ENCODE peak calls at places on chromosomes 12 and 14, in seven cellular contexts. One of them, this sample, is unnamed.

GRCh38 chr12:119692410-119692809 is 24.5 kb downstream of the PRKAB1 start:
- DNase-seq in stimulated activated CD4-positive, alpha-beta T cell treated with anti-CD3 and anti-CD28 coated beads, Interleukin-1b, Interleukin-23, amount 100 ng/mL, for 1 hour: no peak
- DNase-seq in activated CD8-positive, alpha-beta memory T cell treated with anti-CD3 and anti-CD28 coated beads for 1 hour: no peak
- DNase-seq in T-helper 1 cell: no peak
- DNase-seq in NCI-H774: no peak
- DNase-seq in left ventricle myocardium inferior: no peak
- DNase-seq in stromal cell of bone marrow: no peak
- DNase-seq in this sample: no peak

GRCh38 chr12:76653342-76653741 is 93.8 kb upstream of the OSBPL8 start:
- DNase-seq in stimulated activated CD4-positive, alpha-beta T cell treated with anti-CD3 and anti-CD28 coated beads, Interleukin-1b, Interleukin-23, amount 100 ng/mL, for 1 hour: no peak
- DNase-seq in activated CD8-positive, alpha-beta memory T cell treated with anti-CD3 and anti-CD28 coated beads for 1 hour: no peak
- DNase-seq in T-helper 1 cell: no peak
- DNase-seq in NCI-H774: no peak
- DNase-seq in left ventricle myocardium inferior: no peak
- DNase-seq in stromal cell of bone marrow: no peak
- DNase-seq in this sample: no peak

GRCh38 chr14:83470466-83470865 is 1936.8 kb upstream of the SEL1L start:
- DNase-seq in stimulated activated CD4-positive, alpha-beta T cell treated with anti-CD3 and anti-CD28 coated beads, Interleukin-1b, Interleukin-23, amount 100 ng/mL, for 1 hour: no peak
- DNase-seq in activated CD8-positive, alpha-beta memory T cell treated with anti-CD3 and anti-CD28 coated beads for 1 hour: no peak
- DNase-seq in T-helper 1 cell: no peak
- DNase-seq in NCI-H774: no peak
- DNase-seq in left ventricle myocardium inferior: no peak
- DNase-seq in stromal cell of bone marrow: peak
- DNase-seq in this sample: no peak

GRCh38 chr14:55843718-55844403 is 263.9 kb downstream of the KTN1 start:
- DNase-seq in stimulated activated CD4-positive, alpha-beta T cell treated with anti-CD3 and anti-CD28 coated beads, Interleukin-1b, Interleukin-23, amount 100 ng/mL, for 1 hour: no peak
- DNase-seq in activated CD8-positive, alpha-beta memory T cell treated with anti-CD3 and anti-CD28 coated beads for 1 hour: no peak
- DNase-seq in T-helper 1 cell: no peak
- DNase-seq in NCI-H774: no peak
- DNase-seq in left ventricle myocardium inferior: no peak
- DNase-seq in stromal cell of bone marrow: no peak
- DNase-seq in this sample: no peak

GRCh38 chr12:25797335-25797863 is 161.1 kb upstream of the RASSF8 start:
- DNase-seq in stimulated activated CD4-positive, alpha-beta T cell treated with anti-CD3 and anti-CD28 coated beads, Interleukin-1b, Interleukin-23, amount 100 ng/mL, for 1 hour: no peak
- DNase-seq in activated CD8-positive, alpha-beta memory T cell treated with anti-CD3 and anti-CD28 coated beads for 1 hour: no peak
- DNase-seq in T-helper 1 cell: no peak
- DNase-seq in NCI-H774: no peak
- DNase-seq in left ventricle myocardium inferior: no peak
- DNase-seq in stromal cell of bone marrow: no peak
- DNase-seq in this sample: no peak

GRCh38 chr12:27573972-27574371 is 50.0 kb downstream of the PPFIBP1 start:
- DNase-seq in stimulated activated CD4-positive, alpha-beta T cell treated with anti-CD3 and anti-CD28 coated beads, Interleukin-1b, Interleukin-23, amount 100 ng/mL, for 1 hour: no peak
- DNase-seq in activated CD8-positive, alpha-beta memory T cell treated with anti-CD3 and anti-CD28 coated beads for 1 hour: no peak
- DNase-seq in T-helper 1 cell: no peak
- DNase-seq in NCI-H774: no peak
- DNase-seq in left ventricle myocardium inferior: no peak
- DNase-seq in stromal cell of bone marrow: peak
- DNase-seq in this sample: no peak

GRCh38 chr12:59403259-59403932 is 192.4 kb upstream of the SLC16A7 start:
- DNase-seq in stimulated activated CD4-positive, alpha-beta T cell treated with anti-CD3 and anti-CD28 coated beads, Interleukin-1b, Interleukin-23, amount 100 ng/mL, for 1 hour: no peak
- DNase-seq in activated CD8-positive, alpha-beta memory T cell treated with anti-CD3 and anti-CD28 coated beads for 1 hour: no peak
- DNase-seq in T-helper 1 cell: no peak
- DNase-seq in NCI-H774: peak
- DNase-seq in left ventricle myocardium inferior: no peak
- DNase-seq in stromal cell of bone marrow: peak
- DNase-seq in this sample: peak

GRCh38 chr14:100888789-100889315 is 14.7 kb downstream of the RTL1 start:
- DNase-seq in stimulated activated CD4-positive, alpha-beta T cell treated with anti-CD3 and anti-CD28 coated beads, Interleukin-1b, Interleukin-23, amount 100 ng/mL, for 1 hour: no peak
- DNase-seq in activated CD8-positive, alpha-beta memory T cell treated with anti-CD3 and anti-CD28 coated beads for 1 hour: no peak
- DNase-seq in T-helper 1 cell: no peak
- DNase-seq in NCI-H774: no peak
- DNase-seq in left ventricle myocardium inferior: no peak
- DNase-seq in stromal cell of bone marrow: no peak
- DNase-seq in this sample: no peak

GRCh38 chr12:56346663-56347062 is 8.0 kb downstream of the IL23A start:
- DNase-seq in stimulated activated CD4-positive, alpha-beta T cell treated with anti-CD3 and anti-CD28 coated beads, Interleukin-1b, Interleukin-23, amount 100 ng/mL, for 1 hour: no peak
- DNase-seq in activated CD8-positive, alpha-beta memory T cell treated with anti-CD3 and anti-CD28 coated beads for 1 hour: no peak
- DNase-seq in T-helper 1 cell: no peak
- DNase-seq in NCI-H774: no peak
- DNase-seq in left ventricle myocardium inferior: no peak
- DNase-seq in stromal cell of bone marrow: no peak
- DNase-seq in this sample: no peak